ENCODE peak calls at places on chromosomes 7 and 10, in four cellular contexts. One of them, this sample, is unnamed.

GRCh38 chr10:132471125-132471451 is 66.5 kb upstream of the INPP5A start:
- DNase-seq in GM12878: no peak
- DNase-seq in SK-N-SH: no peak
- DNase-seq in HepG2: no peak
- DNase-seq in this sample: no peak

GRCh38 chr7:84218681-84219080 is 24.1 kb upstream of the SEMA3A start:
- DNase-seq in HepG2: no peak
- DNase-seq in GM12878: no peak
- DNase-seq in SK-N-SH: no peak
- DNase-seq in this sample: no peak

GRCh38 chr10:25117757-25118156 is 57.0 kb upstream of the GPR158 start:
- DNase-seq in GM12878: no peak
- DNase-seq in HepG2: no peak
- DNase-seq in SK-N-SH: no peak
- DNase-seq in this sample: no peak

GRCh38 chr7:148156248-148156647 is 434.3 kb upstream of the C7orf33 start:
- DNase-seq in GM12878: no peak
- DNase-seq in HepG2: no peak
- DNase-seq in SK-N-SH: no peak
- DNase-seq in this sample: no peak

GRCh38 chr7:15707570-15707969 is 21.1 kb upstream of the MEOX2 start:
- DNase-seq in HepG2: no peak
- DNase-seq in GM12878: no peak
- DNase-seq in SK-N-SH: no peak
- DNase-seq in this sample: no peak

GRCh38 chr10:58477122-58477521 is 35.5 kb upstream of the BICC1 start:
- DNase-seq in HepG2: no peak
- DNase-seq in SK-N-SH: no peak
- DNase-seq in GM12878: no peak
- DNase-seq in this sample: no peak

GRCh38 chr7:148697950-148698396 is 730 bp upstream of the CUL1 start:
- DNase-seq in GM12878: no peak
- DNase-seq in HepG2: no peak
- DNase-seq in SK-N-SH: no peak
- DNase-seq in this sample: no peak

GRCh38 chr7:43631559-43631958 is 48.7 kb downstream of the STK17A start:
- DNase-seq in GM12878: no peak
- DNase-seq in HepG2: no peak
- DNase-seq in SK-N-SH: no peak
- DNase-seq in this sample: no peak

GRCh38 chr10:102646610-102647432 is 2.5 kb downstream of the TRIM8 start:
- DNase-seq in SK-N-SH: peak; percentile 73
- DNase-seq in GM12878: no peak
- DNase-seq in HepG2: no peak
- DNase-seq in this sample: no peak

GRCh38 chr10:88198023-88198422 is 334.6 kb downstream of the PTEN start:
- DNase-seq in GM12878: no peak
- DNase-seq in HepG2: no peak
- DNase-seq in SK-N-SH: no peak
- DNase-seq in this sample: no peak

GRCh38 chr10:103612462-103613365 is 119.2 kb downstream of the NEURL1 start:
- DNase-seq in GM12878: no peak
- DNase-seq in HepG2: no peak
- DNase-seq in SK-N-SH: no peak
- DNase-seq in this sample: no peak

GRCh38 chr10:34607894-34608293 is 207.2 kb downstream of the PARD3 start:
- DNase-seq in GM12878: no peak
- DNase-seq in SK-N-SH: no peak
- DNase-seq in HepG2: peak; percentile 4
- DNase-seq in this sample: no peak

GRCh38 chr10:77016278-77016815 is 621.3 kb downstream of the KCNMA1 start:
- DNase-seq in GM12878: no peak
- DNase-seq in HepG2: no peak
- DNase-seq in SK-N-SH: no peak
- DNase-seq in this sample: no peak

GRCh38 chr10:49446031-49446430 is 50.1 kb upstream of the DRGX start:
- DNase-seq in HepG2: no peak
- DNase-seq in GM12878: no peak
- DNase-seq in SK-N-SH: no peak
- DNase-seq in this sample: peak; percentile 9

GRCh38 chr7:117250801-117251200 is 72.1 kb downstream of the WNT2 start:
- DNase-seq in GM12878: no peak
- DNase-seq in SK-N-SH: no peak
- DNase-seq in HepG2: no peak
- DNase-seq in this sample: no peak

GRCh38 chr7:128094111-128094570 is 62.9 kb upstream of the LRRC4 start:
- DNase-seq in SK-N-SH: no peak
- DNase-seq in HepG2: no peak
- DNase-seq in GM12878: no peak
- DNase-seq in this sample: no peak

GRCh38 chr10:114401195-114401741 is 3.0 kb downstream of the AFAP1L2 start:
- DNase-seq in GM12878: no peak
- DNase-seq in HepG2: no peak
- DNase-seq in SK-N-SH: no peak
- DNase-seq in this sample: no peak

GRCh38 chr7:47180268-47180826 is 401.6 kb downstream of the TNS3 start:
- DNase-seq in SK-N-SH: peak; percentile 73
- DNase-seq in HepG2: peak; percentile 49
- DNase-seq in GM12878: no peak
- DNase-seq in this sample: peak; percentile 55

GRCh38 chr7:28211006-28211405 is 30.4 kb upstream of the JAZF1 start:
- DNase-seq in GM12878: no peak
- DNase-seq in SK-N-SH: no peak
- DNase-seq in HepG2: no peak
- DNase-seq in this sample: no peak

GRCh38 chr10:96491303-96491702 is 22.4 kb downstream of the TLL2 start:
- DNase-seq in SK-N-SH: peak; percentile 43
- DNase-seq in HepG2: no peak
- DNase-seq in GM12878: no peak
- DNase-seq in this sample: no peak

GRCh38 chr10:60735244-60735643 is 43.0 kb upstream of the CDK1 start:
- DNase-seq in SK-N-SH: no peak
- DNase-seq in HepG2: no peak
- DNase-seq in GM12878: no peak
- DNase-seq in this sample: no peak

GRCh38 chr7:93707249-93707648 is 132.7 kb upstream of the CALCR start:
- DNase-seq in SK-N-SH: no peak
- DNase-seq in GM12878: no peak
- DNase-seq in HepG2: no peak
- DNase-seq in this sample: no peak

GRCh38 chr10:774661-775244 is 85.3 kb upstream of the DIP2C start:
- DNase-seq in GM12878: no peak
- DNase-seq in SK-N-SH: no peak
- DNase-seq in HepG2: no peak
- DNase-seq in this sample: no peak
- TF ChIP-seq PBX3 in GM12878: no peak
- TF ChIP-seq PBX3 in SK-N-SH: no peak
- TF ChIP-seq PBX3 in HepG2: no peak
- TF ChIP-seq PBX3 in this sample: no peak

GRCh38 chr10:12097791-12098190 is 29.0 kb downstream of the DHTKD1 start:
- DNase-seq in GM12878: no peak
- DNase-seq in HepG2: no peak
- DNase-seq in SK-N-SH: no peak
- DNase-seq in this sample: no peak
- TF ChIP-seq PBX3 in GM12878: no peak
- TF ChIP-seq PBX3 in HepG2: no peak
- TF ChIP-seq PBX3 in SK-N-SH: no peak
- TF ChIP-seq PBX3 in this sample: no peak

GRCh38 chr7:30183712-30184372 is 49.1 kb downstream of the MTURN start:
- DNase-seq in GM12878: no peak
- DNase-seq in HepG2: no peak
- DNase-seq in SK-N-SH: no peak
- DNase-seq in this sample: no peak

GRCh38 chr7:30186725-30187124 is 51.9 kb downstream of the MTURN start:
- DNase-seq in GM12878: no peak
- DNase-seq in SK-N-SH: no peak
- DNase-seq in HepG2: no peak
- DNase-seq in this sample: no peak

GRCh38 chr7:30184804-30185487 is 50.2 kb downstream of the MTURN start:
- DNase-seq in SK-N-SH: no peak
- DNase-seq in HepG2: no peak
- DNase-seq in GM12878: no peak
- DNase-seq in this sample: no peak

GRCh38 chr7:30193333-30193943 is 58.7 kb downstream of the MTURN start:
- DNase-seq in SK-N-SH: no peak
- DNase-seq in GM12878: no peak
- DNase-seq in HepG2: no peak
- DNase-seq in this sample: no peak

GRCh38 chr7:30188806-30189205 is 54.0 kb downstream of the MTURN start:
- DNase-seq in GM12878: no peak
- DNase-seq in HepG2: no peak
- DNase-seq in SK-N-SH: no peak
- DNase-seq in this sample: no peak
- TF ChIP-seq PBX3 in GM12878: no peak
- TF ChIP-seq PBX3 in HepG2: no peak
- TF ChIP-seq PBX3 in SK-N-SH: no peak
- TF ChIP-seq PBX3 in this sample: no peak

DNA sequence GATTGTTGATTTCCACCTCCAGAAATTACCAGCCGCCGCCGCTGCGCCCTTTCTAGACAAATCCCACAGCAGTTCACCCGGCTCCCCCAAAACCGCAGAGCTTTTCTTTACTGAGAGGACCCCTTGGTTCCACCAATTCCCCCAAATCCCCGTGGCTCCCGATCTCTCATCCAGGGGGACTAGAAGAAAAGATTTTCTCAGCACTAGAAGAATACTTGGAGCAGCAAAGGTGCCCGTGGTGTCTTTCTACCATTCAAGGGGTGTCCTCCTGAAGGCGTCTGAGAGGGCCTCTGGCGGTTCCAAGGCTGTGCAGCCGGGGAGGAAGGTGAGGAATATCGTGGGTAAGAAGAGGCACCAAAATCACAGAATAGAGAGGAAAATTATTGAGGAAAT is 13.5 kb upstream of the HOXA2 start:
- DNase-seq in GM12878: no peak
- DNase-seq in HepG2: no peak
- DNase-seq in SK-N-SH: no peak
- DNase-seq in this sample: no peak
- TF ChIP-seq PBX3 in GM12878: no peak
- TF ChIP-seq PBX3 in HepG2: no peak
- TF ChIP-seq PBX3 in SK-N-SH: no peak
- TF ChIP-seq PBX3 in this sample: no peak